ENCODE peak calls at places on chromosomes 2 and 18, in seven cellular contexts. Z is NCI-H1417, F is glutamatergic neuron, H is iPS DF 6.9, K is hepatic stellate cell, S is left kidney, J is memory B cell. A is an unnamed sample.

GRCh38 chr2:1858733-1859132 is 114.4 kb upstream of the PXDN start:
- DNase-seq in F (no peak), J (no peak), K (no peak), Z (no peak), S (no peak), H (no peak), A (no peak)

GRCh38 chr2:84781942-84782716 is 98.8 kb downstream of the TRABD2A start:
- DNase-seq in K (no peak), H (no peak), F (no peak), Z (no peak), J (peak; percentile 20), S (no peak), A (no peak)

GRCh38 chr2:85999131-85999831 is 106.4 kb downstream of the POLR1A start:
- DNase-seq in F (no peak), J (no peak), Z (no peak), H (no peak), K (no peak), S (peak; percentile 30), A (no peak)

GRCh38 chr18:48488388-48488850 is 50.4 kb upstream of the CTIF start:
- DNase-seq in K (peak; percentile 59), F (no peak), H (no peak), J (no peak), Z (no peak), S (peak; percentile 70), A (no peak)

GRCh38 chr18:10242922-10243680 is 211.3 kb upstream of the APCDD1 start:
- DNase-seq in H (no peak), K (no peak), S (peak; percentile 73), J (no peak), F (no peak), Z (peak; percentile 11), A (no peak)

GRCh38 chr2:155054712-155055111 is 356.2 kb downstream of the KCNJ3 start:
- DNase-seq in J (no peak), H (peak; percentile 1), Z (no peak), K (no peak), S (no peak), F (no peak), A (no peak)

GRCh38 chr2:85750509-85751299 is 3.1 kb upstream of the ATOH8 start:
- DNase-seq in F (peak; percentile 75), S (peak; percentile 82), Z (peak; percentile 19), H (no peak), J (peak; percentile 36), K (peak; percentile 79), A (peak; percentile 36)

GRCh38 chr18:6509417-6510198 is 94.9 kb upstream of the L3MBTL4 start:
- DNase-seq in K (no peak), Z (no peak), J (no peak), F (no peak), H (no peak), S (peak; percentile 38), A (no peak)

GRCh38 chr2:163612332-163612731 is 123.5 kb downstream of the FIGN start:
- DNase-seq in Z (no peak), H (no peak), K (no peak), S (peak; percentile 20), J (no peak), F (no peak), A (no peak)

A was measured in DMS153.